ENCODE peak calls at places on chromosome 9, in four cellular contexts. S is hypothalamus, I is astrocyte of the spinal cord, Q is SW 1271. Z is an unnamed sample.

GRCh38 chr9:79801459-79801858 is 229.7 kb downstream of the TLE4 start:
- DNase-seq in S (no peak), Q (no peak), I (no peak), Z (no peak)

GRCh38 chr9:95511232-95511951 is 5.4 kb downstream of the PTCH1 start:
- DNase-seq in I (peak), S (peak), Q (peak), Z (peak)

GRCh38 chr9:6584881-6585597 is 60.5 kb downstream of the GLDC start:
- DNase-seq in Q (no peak), I (peak), S (no peak), Z (peak)

GRCh38 chr9:127561491-127562270 is 50.4 kb upstream of the STXBP1 start:
- DNase-seq in S (no peak), I (peak), Q (peak), Z (peak)

GRCh38 chr9:86821011-86821845 is 126.1 kb downstream of the GAS1 start:
- DNase-seq in Q (no peak), S (no peak), I (peak), Z (no peak)

GRCh38 chr9:137480686-137481683 is 21.9 kb upstream of the NSMF start:
- DNase-seq in Q (no peak), S (no peak), I (no peak), Z (no peak)

GRCh38 chr9:91060520-91061343 is 259.1 kb downstream of the SYK start:
- DNase-seq in Q (peak), S (no peak), I (peak), Z (peak)

GRCh38 chr9:130549093-130549735 is 30.2 kb upstream of the FUBP3 start:
- DNase-seq in S (no peak), I (no peak), Q (peak), Z (peak)

GRCh38 chr9:120456218-120456617 is 123.7 kb downstream of the CDK5RAP2 start:
- DNase-seq in Q (no peak), S (no peak), I (no peak), Z (no peak)

GRCh38 chr9:113516840-113517577 is 53.5 kb downstream of the RGS3 start:
- DNase-seq in S (no peak), Q (no peak), I (no peak), Z (no peak)

GRCh38 chr9:93668261-93668871 is 92.0 kb downstream of the PHF2 start:
- DNase-seq in Q (no peak), S (no peak), I (no peak), Z (no peak)

GRCh38 chr9:25678846-25679360 is 659 bp upstream of the TUSC1 start:
- DNase-seq in Q (no peak), S (no peak), I (peak), Z (no peak)

GRCh38 chr9:1005043-1005667 is 28.7 kb downstream of the DMRT3 start:
- DNase-seq in S (no peak), I (peak), Q (peak), Z (peak)

GRCh38 chr9:37529111-37529510 is 43.4 kb downstream of the POLR1E start:
- DNase-seq in I (peak), S (no peak), Q (no peak), Z (no peak)

GRCh38 chr9:97980918-97981827 is 2.0 kb upstream of the ANP32B start:
- DNase-seq in I (no peak), Q (no peak), S (no peak), Z (peak)

GRCh38 chr9:74639112-74639511 is 142.0 kb downstream of the RORB start:
- DNase-seq in Q (no peak), S (no peak), I (no peak), Z (no peak)

GRCh38 chr9:120394058-120394669 is 185.8 kb downstream of the CDK5RAP2 start:
- DNase-seq in I (peak), S (no peak), Q (no peak), Z (peak)

GRCh38 chr9:135478858-135479468 is 619 bp upstream of the PPP1R26 start:
- DNase-seq in I (no peak), S (no peak), Q (peak), Z (peak)

GRCh38 chr9:117232991-117233390 is 181.9 kb downstream of the ASTN2 start:
- DNase-seq in I (no peak), Q (no peak), S (no peak), Z (no peak)

GRCh38 chr9:4549751-4550295 is 59.6 kb downstream of the SLC1A1 start:
- DNase-seq in S (no peak), Q (no peak), I (no peak), Z (no peak)

GRCh38 chr9:13615660-13616615 is 336.4 kb upstream of the MPDZ start:
- DNase-seq in Q (no peak), I (no peak), S (no peak), Z (no peak)

GRCh38 chr9:93894691-93895079 is 60.5 kb downstream of the BARX1 start:
- DNase-seq in I (no peak), S (no peak), Q (no peak), Z (no peak)

GRCh38 chr9:136694163-136694864 is 7.1 kb upstream of the AGPAT2 start:
- DNase-seq in Q (peak), S (no peak), I (no peak), Z (peak)

GRCh38 chr9:105864248-105864898 is 170.0 kb downstream of the TMEM38B start:
- DNase-seq in I (no peak), Q (no peak), S (no peak), Z (no peak)

GRCh38 chr9:94761506-94761905 is 35.0 kb downstream of the AOPEP start:
- DNase-seq in Q (no peak), S (no peak), I (no peak), Z (no peak)

GRCh38 chr9:86487222-86487841 is 133.1 kb upstream of the TUT7 start:
- DNase-seq in Q (peak), S (no peak), I (peak), Z (peak)

GRCh38 chr9:72726951-72727350 is 205.5 kb downstream of the TMC1 start:
- DNase-seq in S (no peak), Q (no peak), I (no peak), Z (no peak)

GRCh38 chr9:98117984-98118639 is 910 bp downstream of the TRIM14 start:
- DNase-seq in I (no peak), Q (peak), S (no peak), Z (peak)

GRCh38 chr9:96062854-96063253 is 187.4 kb downstream of the ERCC6L2 start:
- DNase-seq in I (no peak), Q (no peak), S (no peak), Z (no peak)

GRCh38 chr9:130343445-130343918 is 77.9 kb downstream of the HMCN2 start:
- DNase-seq in S (no peak), Q (no peak), I (no peak), Z (no peak)

GRCh38 chr9:136740971-136741884 is 1.5 kb downstream of the LCN10 start:
- DNase-seq in S (no peak), Q (no peak), I (no peak), Z (no peak)

GRCh38 chr9:120109242-120109641 is 470.7 kb downstream of the CDK5RAP2 start:
- DNase-seq in S (no peak), I (no peak), Q (peak), Z (peak)

GRCh38 chr9:124279531-124280175 is 21.9 kb downstream of the NEK6 start:
- DNase-seq in S (no peak), I (no peak), Q (no peak), Z (no peak)

GRCh38 chr9:32703635-32704034 is 68.2 kb upstream of the TAF1L start:
- DNase-seq in I (no peak), Q (no peak), S (no peak), Z (no peak)

GRCh38 chr9:131598121-131598520 is 52.8 kb downstream of the PRRT1B start:
- DNase-seq in S (no peak), I (no peak), Q (no peak), Z (no peak)